ENCODE peak calls at places on chromosomes 4 and X, in four cellular contexts. Z, V, O and D are unnamed samples.

GRCh38 chrX:30892591-30892990 is 3.5 kb upstream of the TAB3 start:
- DNase-seq in Z (no peak), V (no peak), O (no peak), D (no peak)

GRCh38 chrX:8345473-8345872 is 119.2 kb upstream of the VCX3B start:
- DNase-seq in Z (no peak), V (no peak), O (no peak), D (no peak)

GRCh38 chr4:123699823-123700822 is 303.5 kb downstream of the SPRY1 start:
- DNase-seq in V (no peak), Z (no peak), O (peak; percentile 97), D (no peak)

GRCh38 chrX:45172890-45173289 is 27.8 kb downstream of the DIPK2B start:
- DNase-seq in Z (no peak), O (no peak), V (no peak), D (peak; percentile 47)

GRCh38 chr4:187908079-187908501 is 87.5 kb upstream of the ZFP42 start:
- DNase-seq in V (no peak), Z (no peak), O (peak; percentile 82), D (no peak)

GRCh38 chr4:77220841-77221613 is 64.0 kb downstream of the CCNG2 start:
- DNase-seq in Z (no peak), V (no peak), O (no peak), D (no peak)

GRCh38 chrX:32778965-32779364 is 432.4 kb downstream of the DMD start:
- DNase-seq in V (no peak), O (no peak), Z (no peak), D (no peak)

GRCh38 chr4:83867221-83867620 is 331.3 kb downstream of the GPAT3 start:
- DNase-seq in O (no peak), V (no peak), Z (no peak), D (no peak)

GRCh38 chrX:10648608-10649007 is 28.2 kb upstream of the MID1 start:
- DNase-seq in Z (no peak), V (no peak), O (peak; percentile 9), D (no peak)

GRCh38 chr4:25703731-25704388 is 48.2 kb downstream of the SLC34A2 start:
- DNase-seq in O (no peak), V (no peak), Z (no peak), D (no peak)

GRCh38 chrX:9147631-9148189 is 113.8 kb upstream of the FAM9B start:
- DNase-seq in Z (no peak), V (no peak), O (no peak), D (no peak)

GRCh38 chrX:41759817-41760216 is 35.8 kb downstream of the GPR82 start:
- DNase-seq in V (no peak), O (peak; percentile 9), Z (peak; percentile 14), D (no peak)

GRCh38 chr4:51943221-51943620 is 76.9 kb downstream of the LRRC66 start:
- DNase-seq in Z (no peak), V (no peak), O (no peak), D (no peak)

GRCh38 chrX:137194164-137194563 is 160.4 kb upstream of the GPR101 start:
- DNase-seq in V (no peak), O (peak; percentile 6), Z (peak; percentile 6), D (no peak)

GRCh38 chr4:2008921-2009650 is at the start of gene NELFA:
- DNase-seq in V (peak; percentile 94), Z (peak; percentile 97), O (peak; percentile 80), D (peak; percentile 92)

GRCh38 chr4:73446336-73446938 is 10.4 kb downstream of the AFP start:
- DNase-seq in O (peak; percentile 32), Z (peak; percentile 51), V (no peak), D (no peak)

GRCh38 chr4:17934286-17934685 is 87.3 kb downstream of the LCORL start:
- DNase-seq in O (no peak), Z (no peak), V (no peak), D (no peak)

GRCh38 chr4:11529625-11530201 is 101.0 kb upstream of the HS3ST1 start:
- DNase-seq in Z (no peak), V (no peak), O (no peak), D (no peak)

GRCh38 chr4:159410076-159410777 is 307.3 kb downstream of the RAPGEF2 start:
- DNase-seq in V (no peak), O (no peak), Z (no peak), D (no peak)

GRCh38 chr4:111943796-111944203 is 201.5 kb upstream of the FAM241A start:
- DNase-seq in Z (peak; percentile 50), O (no peak), V (no peak), D (no peak)

GRCh38 chr4:133621628-133622027 is 472.5 kb downstream of the PCDH10 start:
- DNase-seq in V (no peak), O (no peak), Z (no peak), D (no peak)

GRCh38 chr4:89753601-89754066 is 83.3 kb downstream of the SNCA start:
- DNase-seq in Z (no peak), V (no peak), O (peak; percentile 96), D (no peak)

GRCh38 chr4:106201373-106201772 is 114.6 kb downstream of the TBCK start:
- DNase-seq in V (no peak), O (no peak), Z (no peak), D (no peak)

GRCh38 chr4:138671606-138672084 is 343.9 kb upstream of the NOCT start:
- DNase-seq in Z (no peak), O (no peak), V (no peak), D (peak; percentile 6)

GRCh38 chr4:40617903-40618302 is 11.8 kb downstream of the RBM47 start:
- DNase-seq in O (no peak), Z (no peak), V (no peak), D (no peak)

GRCh38 chr4:158630893-158631292 is 40.8 kb downstream of the C4orf46 start:
- DNase-seq in Z (no peak), O (peak; percentile 69), V (no peak), D (no peak)

GRCh38 chr4:94957030-94957429 is 199.3 kb downstream of the BMPR1B start:
- DNase-seq in Z (no peak), V (no peak), O (no peak), D (no peak)

GRCh38 chr4:65592089-65592488 is 78.2 kb downstream of the EPHA5 start:
- DNase-seq in V (no peak), O (no peak), Z (no peak), D (no peak)

GRCh38 chr4:134529629-134530028 is 328.0 kb upstream of the PABPC4L start:
- DNase-seq in Z (no peak), V (no peak), O (no peak), D (no peak)

GRCh38 chr4:77852892-77853495 is 9.6 kb upstream of the MRPL1 start:
- DNase-seq in V (no peak), O (no peak), Z (peak; percentile 44), D (no peak)

GRCh38 chr4:49063670-49064069 is 77.6 kb downstream of the CWH43 start:
- DNase-seq in Z (no peak), O (no peak), V (no peak), D (no peak)

GRCh38 chr4:791866-792630 is 33.9 kb downstream of the CPLX1 start:
- DNase-seq in V (peak; percentile 83), Z (peak; percentile 51), O (no peak), D (no peak)
- TF ChIP-seq CTCF in V (no peak), Z (no peak), O (no peak), D (no peak)

GRCh38 chrX:2500091-2500680 is 590 bp downstream of the DHRSX start:
- DNase-seq in O (no peak), Z (peak; percentile 72), V (no peak), D (no peak)
- TF ChIP-seq CTCF in O (no peak), Z (peak; percentile 9), V (no peak), D (no peak)

GRCh38 chr4:144176476-144176875 is 36.0 kb upstream of the GYPA start:
- DNase-seq in V (no peak), Z (no peak), O (peak; percentile 28), D (no peak)

GRCh38 chr4:144178414-144178813 is 37.9 kb upstream of the GYPA start:
- DNase-seq in Z (no peak), O (peak; percentile 12), V (no peak), D (no peak)

GRCh38 chr4:144179152-144179739 is 38.7 kb upstream of the GYPA start:
- DNase-seq in O (no peak), Z (no peak), V (no peak), D (no peak)

GRCh38 chr4:144171697-144172096 is 31.2 kb upstream of the GYPA start:
- DNase-seq in V (no peak), O (no peak), Z (no peak), D (no peak)

GRCh38 chr4:144174401-144175067 is 34.0 kb upstream of the GYPA start:
- DNase-seq in O (peak; percentile 60), V (no peak), Z (peak; percentile 50), D (no peak)
- TF ChIP-seq CTCF in O (no peak), V (peak; percentile 49), Z (no peak), D (peak; percentile 54)

GRCh38 chr4:166323250-166323649 is 450.2 kb downstream of the TLL1 start:
- DNase-seq in O (no peak), Z (no peak), V (no peak), D (no peak)

GRCh38 chr4:166318810-166319525 is 445.9 kb downstream of the TLL1 start:
- DNase-seq in V (no peak), O (peak; percentile 53), Z (no peak), D (no peak)

DNA sequence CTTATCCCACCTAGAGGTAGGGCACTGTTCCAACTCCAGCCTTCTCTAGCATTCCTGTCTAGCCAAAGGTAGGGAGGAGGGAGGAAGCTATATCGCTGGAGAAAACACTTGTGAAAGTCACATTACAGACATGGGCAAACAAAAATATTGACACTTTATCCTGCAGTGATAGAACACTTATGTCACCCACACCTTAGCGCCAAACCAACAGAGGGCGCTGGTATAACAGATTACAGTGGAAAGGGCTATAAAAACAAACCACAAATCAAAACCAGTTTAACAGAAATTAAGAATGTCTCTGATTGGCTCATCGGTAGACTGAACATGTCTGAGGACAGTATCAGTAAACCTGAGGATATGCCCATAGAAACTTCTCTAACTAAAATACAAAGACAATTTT is 451.3 kb downstream of the TLL1 start:
- DNase-seq in O (no peak), Z (no peak), V (no peak), D (no peak)
- TF ChIP-seq CTCF in O (peak; percentile 34), Z (peak; percentile 38), V (no peak), D (no peak)

GRCh38 chr4:143202824-143203223 is 18.1 kb downstream of the USP38 start:
- DNase-seq in Z (no peak), O (no peak), V (no peak), D (no peak)
- TF ChIP-seq CTCF in Z (no peak), O (no peak), V (no peak), D (no peak)

GRCh38 chrX:124231454-124231853 is 101.0 kb upstream of the TEX13D start:
- DNase-seq in O (no peak), Z (no peak), V (no peak), D (no peak)

GRCh38 chrX:124229374-124229773 is 103.1 kb upstream of the TEX13D start:
- DNase-seq in Z (no peak), V (no peak), O (no peak), D (no peak)

GRCh38 chrX:124230573-124231300 is 101.7 kb upstream of the TEX13D start:
- DNase-seq in O (no peak), V (no peak), Z (no peak), D (no peak)

GRCh38 chrX:124226129-124226528 is 106.3 kb upstream of the TEX13D start:
- DNase-seq in O (no peak), V (no peak), Z (no peak), D (no peak)

GRCh38 chrX:124228849-124229248 is 103.6 kb upstream of the TEX13D start:
- DNase-seq in O (no peak), V (no peak), Z (no peak), D (no peak)
- TF ChIP-seq CTCF in O (no peak), V (no peak), Z (no peak), D (no peak)

GRCh38 chr4:82519072-82519471 is 42.7 kb downstream of the TMEM150C start:
- DNase-seq in V (no peak), Z (no peak), O (peak; percentile 43), D (no peak)
- TF ChIP-seq CTCF in V (no peak), Z (no peak), O (no peak), D (no peak)